ENCODE peak calls at places on chromosomes 11 and 22, in six cellular contexts. Y, F, E, H, X and J are unnamed samples.

GRCh38 chr11:82969811-82970210 is 68.3 kb downstream of the DDIAS start:
- DNase-seq in Y (no peak), F (no peak), E (no peak), H (no peak), X (no peak), J (no peak)

GRCh38 chr11:85947431-85948272 is 92.5 kb downstream of the CCDC83 start:
- DNase-seq in Y (no peak), F (no peak), E (no peak), H (peak), X (peak), J (no peak)

GRCh38 chr22:49967333-49968241 is 7.0 kb downstream of the PIM3 start:
- DNase-seq in Y (peak), F (no peak), E (peak), H (no peak), X (no peak), J (no peak)

GRCh38 chr22:50206599-50206998 is 5.8 kb downstream of the SELENOO start:
- DNase-seq in Y (peak), F (peak), E (peak), H (no peak), X (peak), J (no peak)

GRCh38 chr11:13261600-13262061 is 16.0 kb upstream of the BMAL1 start:
- DNase-seq in Y (no peak), F (no peak), E (no peak), H (peak), X (peak), J (no peak)

GRCh38 chr22:17237031-17237668 is 17.9 kb upstream of the ADA2 start:
- DNase-seq in Y (no peak), F (no peak), E (no peak), H (no peak), X (no peak), J (no peak)

GRCh38 chr11:9263840-9264380 is 1.2 kb downstream of the DENND5A start:
- DNase-seq in Y (no peak), F (no peak), E (no peak), H (no peak), X (peak), J (no peak)

GRCh38 chr11:7749456-7749855 is 43.2 kb upstream of the OVCH2 start:
- DNase-seq in Y (no peak), F (no peak), E (no peak), H (no peak), X (peak), J (no peak)

GRCh38 chr11:128506999-128507591 is 80.3 kb downstream of the ETS1 start:
- DNase-seq in Y (peak), F (no peak), E (no peak), H (peak), X (peak), J (no peak)

GRCh38 chr11:3073029-3073435 is 15.8 kb upstream of the CARS1 start:
- DNase-seq in Y (no peak), F (no peak), E (no peak), H (no peak), X (peak), J (no peak)

GRCh38 chr11:62909107-62909894 is 11.9 kb downstream of the CHRM1 start:
- DNase-seq in Y (peak), F (peak), E (peak), H (peak), X (peak), J (peak)

GRCh38 chr11:36452231-36452630 is 57.8 kb downstream of the TRAF6 start:
- DNase-seq in Y (no peak), F (no peak), E (no peak), H (no peak), X (no peak), J (no peak)

GRCh38 chr11:97259434-97259833 is 869.6 kb downstream of the JRKL start:
- DNase-seq in Y (no peak), F (no peak), E (no peak), H (no peak), X (no peak), J (no peak)

GRCh38 chr11:97254790-97255189 is 865.0 kb downstream of the JRKL start:
- DNase-seq in Y (no peak), F (no peak), E (no peak), H (no peak), X (no peak), J (no peak)

DNA sequence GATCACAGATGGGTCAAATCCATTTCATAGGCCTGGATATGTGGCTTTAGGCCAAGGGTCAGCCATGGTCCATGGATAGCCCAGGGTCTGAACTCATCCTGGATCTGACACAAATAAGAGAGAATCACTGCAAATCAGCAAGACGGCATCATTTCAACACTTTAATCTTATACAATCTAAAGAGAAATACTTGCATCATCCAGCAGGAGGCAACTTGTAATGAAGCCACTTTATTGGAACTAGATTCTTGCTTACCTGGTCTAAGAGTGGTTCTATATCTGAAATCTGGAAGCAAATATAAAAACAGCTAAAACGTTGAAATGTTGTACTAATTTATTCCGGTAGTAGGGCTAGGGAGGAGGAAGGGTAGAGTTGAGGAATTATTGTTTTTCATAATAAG is 870.1 kb downstream of the JRKL start:
- DNase-seq in Y (no peak), F (no peak), E (no peak), H (no peak), X (no peak), J (no peak)
- TF ChIP-seq CTCF in Y (no peak), F (no peak), E (no peak), H (no peak), X (no peak), J (peak)

GRCh38 chr11:84804026-84804425 is 823.1 kb downstream of the DLG2 start:
- DNase-seq in Y (no peak), F (no peak), E (no peak), H (no peak), X (no peak), J (no peak)

GRCh38 chr11:84794663-84795443 is 832.3 kb downstream of the DLG2 start:
- DNase-seq in Y (no peak), F (no peak), E (no peak), H (no peak), X (no peak), J (no peak)

GRCh38 chr11:84806354-84806753 is 820.8 kb downstream of the DLG2 start:
- DNase-seq in Y (no peak), F (no peak), E (no peak), H (no peak), X (no peak), J (no peak)

GRCh38 chr11:84795698-84796097 is 831.4 kb downstream of the DLG2 start:
- DNase-seq in Y (no peak), F (no peak), E (no peak), H (no peak), X (no peak), J (no peak)

DNA sequence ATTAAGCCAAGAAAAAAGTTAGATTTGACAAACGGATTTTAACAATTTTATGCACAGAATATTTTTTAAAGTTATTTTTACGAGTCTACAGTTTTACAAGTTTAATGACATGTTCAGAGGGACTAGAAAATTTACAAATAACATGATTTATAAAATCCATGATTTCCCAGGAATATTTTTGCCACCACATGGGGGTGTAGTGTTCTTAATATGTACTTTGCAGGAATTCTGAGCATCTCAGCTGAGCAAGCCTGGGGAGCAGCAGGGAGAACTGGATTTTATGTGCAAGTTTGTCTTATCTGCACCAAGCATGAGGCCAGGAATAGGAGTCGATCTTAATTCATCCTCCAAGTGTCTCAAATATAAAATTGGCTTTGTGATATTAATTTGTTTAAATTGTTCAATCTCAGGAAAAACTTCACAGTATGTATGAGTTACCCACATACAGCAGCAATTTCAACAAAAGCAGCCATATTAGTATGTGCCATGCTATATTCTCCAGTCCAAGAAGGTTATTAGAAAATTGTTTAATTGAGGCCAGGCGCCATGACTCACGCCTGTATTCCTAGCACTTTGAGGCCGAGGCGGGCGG is 826.3 kb downstream of the DLG2 start:
- DNase-seq in Y (no peak), F (no peak), E (no peak), H (peak), X (peak), J (no peak)
- TF ChIP-seq CTCF in Y (no peak), F (no peak), E (peak), H (peak), X (peak), J (peak)

GRCh38 chr11:10496296-10496936 is 41.4 kb downstream of the AMPD3 start:
- DNase-seq in Y (no peak), F (no peak), E (no peak), H (no peak), X (no peak), J (peak)
- TF ChIP-seq CTCF in Y (no peak), F (no peak), E (no peak), H (no peak), X (no peak), J (no peak)

GRCh38 chr11:69048056-69048717 is 545 bp upstream of the TPCN2 start:
- DNase-seq in Y (no peak), F (no peak), E (no peak), H (no peak), X (peak), J (no peak)

GRCh38 chr11:69040051-69040450 is 8.7 kb upstream of the TPCN2 start:
- DNase-seq in Y (no peak), F (no peak), E (no peak), H (no peak), X (no peak), J (no peak)

GRCh38 chr11:69040581-69041260 is 8.0 kb upstream of the TPCN2 start:
- DNase-seq in Y (no peak), F (no peak), E (no peak), H (peak), X (peak), J (no peak)

GRCh38 chr11:69041516-69041915 is 7.2 kb upstream of the TPCN2 start:
- DNase-seq in Y (no peak), F (no peak), E (no peak), H (no peak), X (no peak), J (no peak)

GRCh38 chr11:69044111-69045013 is 4.4 kb upstream of the TPCN2 start:
- DNase-seq in Y (peak), F (peak), E (peak), H (peak), X (peak), J (peak)
- TF ChIP-seq CTCF in Y (peak), F (no peak), E (peak), H (peak), X (peak), J (no peak)

GRCh38 chr11:127003260-127003981 is 2.9 kb upstream of the KIRREL3 start:
- DNase-seq in Y (no peak), F (peak), E (peak), H (no peak), X (no peak), J (peak)
- TF ChIP-seq CTCF in Y (peak), F (peak), E (peak), H (peak), X (no peak), J (peak)

DNA sequence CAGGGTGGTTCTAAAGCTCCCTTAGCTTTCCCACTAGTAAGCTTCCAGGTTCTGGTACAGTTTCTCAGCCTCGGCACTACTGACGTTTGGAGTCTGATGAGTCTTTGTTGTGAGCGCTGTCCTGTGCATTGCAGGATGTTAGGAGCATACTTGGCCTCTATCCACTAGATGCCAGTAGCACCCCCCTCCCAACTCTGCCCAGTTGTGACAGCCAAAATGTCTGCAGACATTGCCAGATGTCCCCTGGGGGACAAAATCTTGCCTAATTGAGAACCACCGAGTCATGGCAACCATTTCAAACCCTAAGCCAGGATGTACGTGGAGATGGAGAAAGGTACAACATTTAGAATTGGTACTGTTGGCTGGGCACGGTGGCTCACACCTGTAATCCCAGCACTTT is 68.7 kb downstream of the PTPRJ start:
- DNase-seq in Y (no peak), F (no peak), E (no peak), H (no peak), X (no peak), J (no peak)
- TF ChIP-seq CTCF in Y (no peak), F (no peak), E (no peak), H (no peak), X (no peak), J (no peak)